ENCODE peak calls at places on chromosomes 3 and 15, in five cellular contexts. One of them, this sample, is unnamed.

GRCh38 chr15:31934821-31935220 is 95.5 kb upstream of the CHRNA7 start:
- DNase-seq in HCT116: no peak
- DNase-seq in A549: no peak
- DNase-seq in H9: no peak
- DNase-seq in keratinocyte: no peak
- DNase-seq in this sample: no peak

GRCh38 chr3:44893097-44893496 is 18.7 kb downstream of the TGM4 start:
- DNase-seq in HCT116: no peak
- DNase-seq in A549: no peak
- DNase-seq in H9: no peak
- DNase-seq in keratinocyte: no peak
- DNase-seq in this sample: no peak

GRCh38 chr3:30683769-30684168 is 77.4 kb downstream of the TGFBR2 start:
- DNase-seq in HCT116: no peak
- DNase-seq in A549: no peak
- DNase-seq in H9: no peak
- DNase-seq in keratinocyte: no peak
- DNase-seq in this sample: no peak

GRCh38 chr3:18300916-18301315 is 124.2 kb downstream of the SATB1 start:
- DNase-seq in HCT116: no peak
- DNase-seq in A549: no peak
- DNase-seq in H9: no peak
- DNase-seq in keratinocyte: no peak
- DNase-seq in this sample: no peak

GRCh38 chr3:49707113-49707480 is 12.4 kb downstream of the AMIGO3 start:
- DNase-seq in HCT116: no peak
- DNase-seq in A549: no peak
- DNase-seq in H9: no peak
- DNase-seq in keratinocyte: no peak
- DNase-seq in this sample: no peak

GRCh38 chr15:36109943-36110658 is 469.3 kb upstream of the CDIN1 start:
- DNase-seq in HCT116: no peak
- DNase-seq in A549: no peak
- DNase-seq in H9: no peak
- DNase-seq in keratinocyte: no peak
- DNase-seq in this sample: no peak

GRCh38 chr3:127072971-127073851 is 90.3 kb downstream of the PLXNA1 start:
- DNase-seq in HCT116: no peak
- DNase-seq in A549: no peak
- DNase-seq in H9: no peak
- DNase-seq in keratinocyte: no peak
- DNase-seq in this sample: peak

GRCh38 chr3:98541695-98542094 is 9.9 kb downstream of the GPR15 start:
- DNase-seq in HCT116: no peak
- DNase-seq in A549: no peak
- DNase-seq in H9: no peak
- DNase-seq in keratinocyte: no peak
- DNase-seq in this sample: no peak

GRCh38 chr15:85582719-85583089 is 202.3 kb downstream of the AKAP13 start:
- DNase-seq in HCT116: no peak
- DNase-seq in A549: no peak
- DNase-seq in H9: no peak
- DNase-seq in keratinocyte: no peak
- DNase-seq in this sample: no peak

GRCh38 chr3:156368189-156368588 is 186.7 kb downstream of the SSR3 start:
- DNase-seq in HCT116: no peak
- DNase-seq in A549: no peak
- DNase-seq in H9: no peak
- DNase-seq in keratinocyte: no peak
- DNase-seq in this sample: no peak
- H3K4me2 ChIP-seq in HCT116: no peak
- H3K4me2 ChIP-seq in A549: no peak
- H3K4me2 ChIP-seq in H9: no peak
- H3K4me2 ChIP-seq in keratinocyte: no peak
- H3K4me2 ChIP-seq in this sample: no peak

GRCh38 chr15:43775411-43775965 is 1.3 kb downstream of the ELL3 start:
- DNase-seq in HCT116: peak
- DNase-seq in A549: peak
- DNase-seq in H9: peak
- DNase-seq in keratinocyte: peak
- DNase-seq in this sample: peak
- TF ChIP-seq CTCF in HCT116: peak
- TF ChIP-seq CTCF in A549: peak
- TF ChIP-seq CTCF in H9: peak
- TF ChIP-seq CTCF in keratinocyte: peak
- TF ChIP-seq CTCF in this sample: peak

GRCh38 chr15:70490148-70490837 is 273.1 kb downstream of the UACA start:
- DNase-seq in HCT116: no peak
- DNase-seq in A549: no peak
- DNase-seq in H9: no peak
- DNase-seq in keratinocyte: no peak
- DNase-seq in this sample: no peak

GRCh38 chr15:70492240-70493177 is 270.8 kb downstream of the UACA start:
- DNase-seq in HCT116: no peak
- DNase-seq in A549: peak
- DNase-seq in H9: no peak
- DNase-seq in keratinocyte: no peak
- DNase-seq in this sample: peak

GRCh38 chr15:70490838-70491155 is 272.6 kb downstream of the UACA start:
- DNase-seq in HCT116: no peak
- DNase-seq in A549: no peak
- DNase-seq in H9: no peak
- DNase-seq in keratinocyte: no peak
- DNase-seq in this sample: no peak

GRCh38 chr15:70491183-70491621 is 272.2 kb downstream of the UACA start:
- DNase-seq in HCT116: no peak
- DNase-seq in A549: no peak
- DNase-seq in H9: no peak
- DNase-seq in keratinocyte: no peak
- DNase-seq in this sample: no peak

GRCh38 chr15:70491641-70492040 is 271.7 kb downstream of the UACA start:
- DNase-seq in HCT116: no peak
- DNase-seq in A549: no peak
- DNase-seq in H9: no peak
- DNase-seq in keratinocyte: no peak
- DNase-seq in this sample: no peak
- H3K4me2 ChIP-seq in HCT116: peak
- H3K4me2 ChIP-seq in A549: no peak
- H3K4me2 ChIP-seq in H9: no peak
- H3K4me2 ChIP-seq in keratinocyte: peak
- H3K4me2 ChIP-seq in this sample: peak

DNA sequence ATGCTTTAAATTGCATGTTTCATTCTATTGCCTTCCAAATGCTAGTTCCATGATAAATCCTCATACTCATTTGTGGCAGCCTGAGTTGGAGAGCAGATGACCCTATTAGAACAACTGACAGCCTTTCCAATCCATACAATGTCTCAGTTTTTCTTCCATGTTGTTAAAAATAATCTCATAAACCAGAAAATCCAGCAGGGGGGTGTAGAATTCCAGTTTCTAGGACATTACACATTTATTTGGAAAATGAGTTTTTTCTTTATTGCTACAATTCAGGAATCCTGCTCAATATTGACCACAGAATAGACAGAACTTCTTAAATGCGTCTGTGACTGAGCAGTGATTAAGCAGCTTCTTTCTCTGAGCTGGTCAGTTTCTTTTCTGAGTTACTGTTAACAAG is 174.2 kb upstream of the ATP10A start:
- DNase-seq in HCT116: no peak
- DNase-seq in A549: no peak
- DNase-seq in H9: no peak
- DNase-seq in keratinocyte: no peak
- DNase-seq in this sample: no peak
- TF ChIP-seq CTCF in HCT116: no peak
- TF ChIP-seq CTCF in A549: no peak
- TF ChIP-seq CTCF in H9: no peak
- TF ChIP-seq CTCF in keratinocyte: no peak
- TF ChIP-seq CTCF in this sample: no peak

GRCh38 chr3:52723935-52724334 is 18.0 kb downstream of the SPCS1 start:
- DNase-seq in HCT116: no peak
- DNase-seq in A549: no peak
- DNase-seq in H9: no peak
- DNase-seq in keratinocyte: no peak
- DNase-seq in this sample: no peak

GRCh38 chr3:52722491-52722890 is 16.6 kb downstream of the SPCS1 start:
- DNase-seq in HCT116: no peak
- DNase-seq in A549: no peak
- DNase-seq in H9: no peak
- DNase-seq in keratinocyte: no peak
- DNase-seq in this sample: no peak

GRCh38 chr3:52721742-52722033 is 15.8 kb downstream of the SPCS1 start:
- DNase-seq in HCT116: no peak
- DNase-seq in A549: no peak
- DNase-seq in H9: no peak
- DNase-seq in keratinocyte: no peak
- DNase-seq in this sample: no peak

GRCh38 chr3:52719618-52720017 is 13.7 kb downstream of the SPCS1 start:
- DNase-seq in HCT116: no peak
- DNase-seq in A549: no peak
- DNase-seq in H9: no peak
- DNase-seq in keratinocyte: no peak
- DNase-seq in this sample: no peak

DNA sequence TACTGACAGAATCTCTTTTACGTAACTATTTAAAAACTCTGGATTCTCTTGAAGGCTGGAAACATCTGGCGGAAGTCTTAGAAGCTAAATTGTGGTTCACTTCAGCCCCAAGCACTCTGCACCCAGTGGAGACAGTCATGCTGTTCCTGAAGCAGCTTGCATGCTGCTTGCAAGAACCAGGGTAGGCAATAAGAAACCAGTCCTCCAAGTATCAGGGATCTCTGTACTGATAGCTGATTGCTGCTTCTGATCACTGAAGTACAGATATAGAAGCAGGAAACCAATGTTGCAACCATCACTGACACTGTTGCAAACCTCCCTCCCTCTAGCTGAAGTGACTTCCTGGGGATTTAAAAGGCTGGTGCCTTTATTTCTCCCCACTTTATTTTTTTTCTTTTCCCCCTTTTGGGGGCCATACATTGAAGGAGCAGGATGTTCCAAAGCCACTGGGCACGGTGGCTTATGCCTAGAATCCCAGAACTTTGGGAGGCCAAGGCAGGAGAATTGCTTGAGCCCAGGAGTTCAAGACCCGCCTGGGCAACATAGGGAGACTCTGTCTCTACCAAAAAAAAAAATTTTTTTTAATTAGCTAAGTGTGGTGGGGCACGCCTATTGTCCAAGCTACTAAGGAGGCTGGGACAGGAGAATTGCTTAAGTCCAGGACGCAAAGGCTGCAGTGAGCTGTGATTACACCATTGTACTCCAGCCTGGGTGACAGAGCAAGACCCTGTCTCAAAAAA is 15.3 kb downstream of the SPCS1 start:
- DNase-seq in HCT116: no peak
- DNase-seq in A549: no peak
- DNase-seq in H9: no peak
- DNase-seq in keratinocyte: no peak
- DNase-seq in this sample: no peak
- H3K4me2 ChIP-seq in HCT116: no peak
- H3K4me2 ChIP-seq in A549: no peak
- H3K4me2 ChIP-seq in H9: no peak
- H3K4me2 ChIP-seq in keratinocyte: no peak
- H3K4me2 ChIP-seq in this sample: no peak

DNA sequence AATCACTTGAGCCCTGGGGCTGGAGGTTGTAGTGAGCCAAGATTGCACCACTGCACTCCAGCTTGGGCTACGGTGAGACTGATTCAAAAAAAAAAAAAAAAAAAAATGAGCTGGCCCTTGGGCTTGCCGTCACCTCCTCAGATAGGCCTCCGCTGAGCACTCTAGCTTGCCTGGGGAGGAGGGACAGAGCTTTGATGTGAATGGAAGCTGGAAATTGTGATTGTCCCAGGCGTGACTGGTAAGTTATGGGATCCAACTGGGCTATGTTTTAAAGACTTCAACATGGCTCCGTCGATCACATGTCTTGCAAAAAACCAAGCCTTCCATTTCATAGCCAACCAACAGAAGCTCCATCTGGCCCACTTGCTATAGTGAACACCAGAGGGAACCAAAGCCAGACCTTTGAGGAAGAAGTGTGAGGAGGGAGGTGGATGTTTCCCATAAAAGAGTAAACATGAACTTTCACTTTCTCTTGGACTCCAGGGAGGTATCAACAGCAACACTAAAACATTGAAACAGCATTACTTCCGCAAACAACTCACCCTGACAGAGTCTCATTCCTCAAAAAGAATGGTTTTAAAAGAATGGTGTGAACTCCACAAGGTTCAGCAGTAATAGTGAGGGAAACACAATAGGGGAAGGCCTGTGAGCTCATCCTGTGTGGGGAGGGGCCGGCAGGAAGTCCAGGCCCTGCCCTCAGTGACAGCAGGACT is 59.3 kb upstream of the IL12A start:
- DNase-seq in HCT116: no peak
- DNase-seq in A549: peak
- DNase-seq in H9: no peak
- DNase-seq in keratinocyte: no peak
- DNase-seq in this sample: peak
- TF ChIP-seq CTCF in HCT116: peak
- TF ChIP-seq CTCF in A549: peak
- TF ChIP-seq CTCF in H9: peak
- TF ChIP-seq CTCF in keratinocyte: peak
- TF ChIP-seq CTCF in this sample: peak

This sample was measured in PC-9.